ENCODE peak calls at places on chromosomes 2 and 18, in eight cellular contexts. D, X, J, O, M, S, V and E are unnamed samples.

GRCh38 chr2:216315817-216316603 is 56.3 kb downstream of the MARCHF4 start:
- DNase-seq in V (no peak), D (no peak), O (peak), J (no peak), X (no peak), S (no peak), M (no peak), E (no peak)

GRCh38 chr2:8515864-8516533 is 165.9 kb upstream of the ID2 start:
- DNase-seq in M (no peak), X (no peak), S (no peak), O (no peak), D (no peak), V (peak), J (no peak), E (no peak)

GRCh38 chr2:196291873-196292800 is 120.8 kb upstream of the STK17B start:
- DNase-seq in V (no peak), O (peak), M (no peak), X (no peak), S (peak), D (no peak), J (peak), E (no peak)

GRCh38 chr2:226434702-226435101 is 364.9 kb downstream of the IRS1 start:
- DNase-seq in V (no peak), O (no peak), X (no peak), M (no peak), S (no peak), D (no peak), J (no peak), E (no peak)

GRCh38 chr2:30255026-30255425 is 23.7 kb downstream of the LBH start:
- DNase-seq in S (no peak), M (no peak), J (no peak), V (no peak), O (no peak), D (no peak), X (no peak), E (no peak)

GRCh38 chr2:234495801-234496441 is 960 bp downstream of the ARL4C start:
- DNase-seq in O (peak), S (peak), D (peak), J (peak), M (peak), V (peak), X (peak), E (peak)

GRCh38 chr2:33494155-33494779 is 17.8 kb downstream of the RASGRP3 start:
- DNase-seq in S (no peak), D (no peak), X (no peak), J (no peak), O (no peak), V (no peak), M (no peak), E (no peak)

GRCh38 chr18:22099925-22100324 is 69.5 kb upstream of the GATA6 start:
- DNase-seq in D (no peak), M (no peak), X (no peak), J (no peak), O (no peak), S (no peak), V (no peak), E (no peak)

GRCh38 chr18:49645836-49646235 is 84.0 kb downstream of the LIPG start:
- DNase-seq in D (no peak), V (peak), X (peak), S (peak), M (no peak), J (peak), O (no peak), E (peak)

GRCh38 chr2:30713698-30714097 is 93.5 kb downstream of the CAPN13 start:
- DNase-seq in M (no peak), D (no peak), J (no peak), O (no peak), V (no peak), X (no peak), S (no peak), E (no peak)

GRCh38 chr18:58862851-58863538 is 1.7 kb upstream of the ZNF532 start:
- DNase-seq in V (peak), X (peak), D (no peak), J (no peak), O (no peak), S (peak), M (peak), E (no peak)

GRCh38 chr2:147910990-147911473 is 66.2 kb downstream of the ACVR2A start:
- DNase-seq in V (no peak), M (peak), S (no peak), O (peak), J (peak), X (no peak), D (no peak), E (no peak)

GRCh38 chr2:126836761-126837679 is 61.7 kb upstream of the TEX51 start:
- DNase-seq in M (no peak), O (no peak), J (no peak), D (no peak), V (no peak), S (no peak), X (no peak), E (no peak)

GRCh38 chr2:165161510-165161909 is 42.3 kb downstream of the SCN3A start:
- DNase-seq in V (no peak), X (no peak), O (no peak), M (no peak), D (no peak), J (no peak), S (no peak), E (no peak)

GRCh38 chr2:170747921-170748320 is 22.3 kb upstream of the ERICH2 start:
- DNase-seq in V (no peak), O (no peak), M (no peak), J (no peak), D (no peak), S (no peak), X (no peak), E (no peak)

GRCh38 chr2:135047295-135047694 is at the start of gene MAP3K19:
- DNase-seq in J (no peak), S (no peak), M (no peak), D (no peak), X (no peak), O (no peak), V (no peak), E (no peak)

GRCh38 chr2:142914507-142915313 is 37.2 kb downstream of the KYNU start:
- DNase-seq in J (no peak), S (no peak), X (no peak), M (no peak), V (no peak), D (no peak), O (peak), E (no peak)

GRCh38 chr18:80200932-80201672 is 46.2 kb downstream of the PARD6G start:
- DNase-seq in M (no peak), O (no peak), S (no peak), V (no peak), J (peak), X (no peak), D (no peak), E (no peak)

DNA sequence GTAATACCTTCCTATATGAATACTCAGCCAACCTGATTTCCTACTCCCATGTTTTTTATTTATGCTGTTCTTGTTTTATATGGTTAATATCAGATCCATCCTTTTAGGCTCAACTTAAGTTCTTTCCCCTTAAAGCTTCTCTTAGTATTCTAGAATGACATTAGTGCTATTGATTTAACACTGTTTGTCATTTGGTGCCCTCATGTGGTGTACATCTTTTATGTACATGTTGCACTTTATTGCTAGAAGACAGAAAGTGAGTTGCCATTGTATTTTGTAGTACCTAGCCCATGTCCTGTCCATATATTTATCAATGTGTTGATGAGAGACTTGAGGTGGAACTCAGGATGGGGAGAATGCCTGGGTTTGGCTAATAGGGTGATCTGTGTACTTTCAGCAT is 2.5 kb downstream of the HTRA2 start:
- DNase-seq in M (no peak), V (no peak), X (no peak), D (no peak), J (no peak), S (no peak), O (no peak), E (no peak)
- TF ChIP-seq CTCF in M (peak), V (no peak), X (peak), D (no peak), J (no peak), S (no peak), O (no peak), E (no peak)

DNA sequence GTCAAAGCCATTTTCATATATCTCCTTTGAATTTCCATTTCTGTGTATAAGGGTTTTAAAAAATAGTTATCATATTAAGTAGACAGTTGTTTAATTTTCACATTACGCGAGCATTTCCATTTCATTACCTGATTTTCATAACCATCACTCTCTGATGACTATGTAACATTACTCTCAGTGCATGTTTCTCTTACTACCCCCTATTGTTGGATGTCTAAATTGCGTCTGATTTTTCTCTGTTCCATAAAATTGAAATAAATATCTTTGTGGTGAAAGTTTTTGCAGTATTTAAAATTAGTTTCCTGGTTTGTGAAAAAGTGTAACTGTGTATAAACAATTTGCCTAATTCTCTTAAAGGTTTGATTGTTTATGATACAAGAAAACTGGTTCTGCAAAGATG is 123.8 kb downstream of the MYO1B start:
- DNase-seq in V (no peak), S (no peak), D (no peak), M (no peak), X (no peak), J (no peak), O (no peak), E (no peak)
- TF ChIP-seq CTCF in V (no peak), S (no peak), D (no peak), M (no peak), X (peak), J (no peak), O (no peak), E (peak)

DNA sequence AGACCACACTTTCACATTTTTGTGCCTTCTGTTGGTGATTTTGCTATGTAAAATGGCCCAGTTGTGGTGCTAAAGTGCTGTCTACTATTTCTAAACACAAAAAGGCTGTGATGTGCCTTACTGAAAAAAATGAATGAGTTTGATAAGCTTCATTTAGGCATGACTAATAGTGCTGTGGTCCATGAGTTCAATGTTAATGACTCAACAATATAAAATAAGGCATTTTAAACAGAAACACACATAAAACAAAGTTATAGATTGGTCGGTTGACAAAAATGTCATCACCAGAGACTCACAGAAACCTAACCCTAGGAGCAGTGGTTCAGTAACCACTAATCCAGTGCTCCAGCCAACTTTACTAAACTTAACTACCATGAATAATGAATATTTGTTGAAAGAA is 160.0 kb downstream of the DNAH6 start:
- DNase-seq in V (no peak), X (no peak), M (no peak), D (no peak), O (no peak), J (no peak), S (no peak), E (no peak)
- TF ChIP-seq CTCF in V (no peak), X (no peak), M (no peak), D (no peak), O (no peak), J (no peak), S (no peak), E (no peak)

GRCh38 chr2:238407566-238407965 is 19.2 kb upstream of the ASB1 start:
- DNase-seq in M (no peak), V (no peak), O (no peak), D (no peak), S (no peak), X (no peak), J (no peak), E (no peak)

GRCh38 chr2:238406998-238407285 is 19.8 kb upstream of the ASB1 start:
- DNase-seq in O (no peak), V (no peak), J (no peak), M (no peak), S (no peak), X (no peak), D (no peak), E (no peak)

GRCh38 chr2:238409341-238410200 is 17.2 kb upstream of the ASB1 start:
- DNase-seq in O (no peak), S (no peak), V (no peak), J (no peak), X (no peak), D (no peak), M (no peak), E (no peak)

GRCh38 chr2:238406222-238406997 is 20.3 kb upstream of the ASB1 start:
- DNase-seq in V (no peak), M (no peak), X (no peak), S (no peak), O (no peak), J (no peak), D (no peak), E (no peak)

GRCh38 chr2:238408615-238409340 is 17.9 kb upstream of the ASB1 start:
- DNase-seq in S (no peak), X (no peak), D (no peak), M (no peak), V (no peak), O (no peak), J (no peak), E (no peak)
- TF ChIP-seq CTCF in S (no peak), X (no peak), D (no peak), M (no peak), V (no peak), O (no peak), J (no peak), E (no peak)